ENCODE peak calls at places on chromosomes 11 and 22, in five cellular contexts. Q, S, O, W and Z are unnamed samples.
A peak's percentile ranks its signal among the peaks of the same experiment; 100 is the strongest.

GRCh38 chr11:113553235-113553634 is 78.0 kb upstream of the DRD2 start:
- DNase-seq in S (no peak), Q (no peak), W (peak; percentile 34), O (peak; percentile 85), Z (peak; percentile 95)

GRCh38 chr11:2530855-2531200 is 86.0 kb downstream of the KCNQ1 start:
- DNase-seq in W (no peak), S (no peak), Q (no peak), O (no peak), Z (no peak)

GRCh38 chr11:69636512-69636866 is 4.5 kb upstream of the CCND1 start:
- DNase-seq in Q (no peak), W (peak; percentile 40), O (no peak), S (no peak), Z (no peak)

GRCh38 chr11:37378989-37379388 is 781.0 kb upstream of the RAG2 start:
- DNase-seq in O (no peak), S (no peak), Q (no peak), W (no peak), Z (no peak)

GRCh38 chr11:14746857-14747256 is 103.3 kb downstream of the PDE3B start:
- DNase-seq in Q (no peak), S (peak; percentile 20), O (no peak), W (no peak), Z (no peak)

GRCh38 chr22:25766418-25766817 is 24.4 kb downstream of the MYO18B start:
- DNase-seq in S (no peak), W (no peak), Q (no peak), O (no peak), Z (no peak)

GRCh38 chr11:75323609-75324008 is 27.9 kb downstream of the ARRB1 start:
- DNase-seq in O (no peak), S (no peak), Q (no peak), W (no peak), Z (no peak)

GRCh38 chr11:124839051-124839971 is 25.9 kb upstream of the ROBO3 start:
- DNase-seq in S (no peak), Q (no peak), W (no peak), O (no peak), Z (no peak)

GRCh38 chr11:121086866-121087265 is 14.2 kb upstream of the TECTA start:
- DNase-seq in W (no peak), S (no peak), Q (no peak), O (no peak), Z (no peak)

GRCh38 chr11:73662445-73663157 is 16.2 kb downstream of the PLEKHB1 start:
- DNase-seq in O (no peak), Q (no peak), W (no peak), S (no peak), Z (no peak)

GRCh38 chr11:69094111-69094914 is 45.6 kb downstream of the TPCN2 start:
- DNase-seq in Q (no peak), W (no peak), O (no peak), S (no peak), Z (no peak)

GRCh38 chr11:69836401-69836800 is 17.2 kb upstream of the FGF3 start:
- DNase-seq in Q (no peak), O (no peak), S (no peak), W (no peak), Z (no peak)

GRCh38 chr22:29877620-29878019 is 5.4 kb upstream of the MTMR3 start:
- DNase-seq in O (peak; percentile 29), W (no peak), S (no peak), Q (no peak), Z (no peak)

GRCh38 chr11:108793138-108793537 is 128.3 kb downstream of the DDX10 start:
- DNase-seq in S (no peak), Q (no peak), O (no peak), W (no peak), Z (no peak)

GRCh38 chr11:76800466-76801200 is 17.5 kb downstream of the TSKU start:
- DNase-seq in Q (no peak), O (no peak), S (no peak), W (no peak), Z (no peak)

DNA sequence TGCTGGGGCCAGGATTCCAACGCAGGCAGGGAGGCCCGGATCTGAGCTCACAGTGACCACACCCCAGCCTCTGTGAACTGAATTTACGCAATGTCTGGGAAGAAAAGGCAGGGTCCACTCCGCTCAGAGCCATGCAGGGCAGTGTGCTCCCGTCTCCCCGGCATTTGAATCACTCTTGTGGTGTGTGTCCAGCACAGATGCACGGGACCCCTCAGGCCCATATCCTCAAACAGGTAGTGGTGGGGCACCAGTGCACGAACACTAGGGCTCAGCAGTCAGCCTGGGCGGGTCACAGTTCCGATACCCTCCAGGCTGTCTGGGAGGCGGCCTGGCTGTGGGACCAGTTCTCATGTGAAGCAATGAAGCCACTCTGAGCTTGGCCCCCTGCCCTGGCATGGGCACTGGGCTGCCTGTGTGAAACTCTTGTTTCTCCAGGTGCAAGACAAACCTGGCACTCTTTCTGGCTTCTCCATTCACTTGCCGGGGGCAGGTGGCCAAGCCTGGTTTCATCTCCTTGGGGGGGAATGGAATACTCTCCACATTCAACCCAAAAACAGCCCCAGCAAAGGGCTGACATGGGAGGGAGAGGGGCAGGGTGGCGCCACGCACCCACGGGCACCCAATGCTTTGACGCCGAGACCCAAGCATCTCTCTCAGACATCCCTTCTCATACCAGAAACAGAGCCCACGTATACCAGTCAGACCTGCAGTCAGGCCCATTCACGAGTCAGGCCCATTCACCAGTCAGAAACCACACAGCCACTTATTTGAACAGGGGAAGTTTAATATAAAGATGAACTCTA is 14.3 kb downstream of the DHCR7 start:
- DNase-seq in S (no peak), O (no peak), W (peak; percentile 62), Q (no peak), Z (no peak)
- H3K4me3 ChIP-seq in S (no peak overlapping the region), O (no peak overlapping the region), W (no peak overlapping the region), Q (no peak overlapping the region), Z (no peak overlapping the region)

DNA sequence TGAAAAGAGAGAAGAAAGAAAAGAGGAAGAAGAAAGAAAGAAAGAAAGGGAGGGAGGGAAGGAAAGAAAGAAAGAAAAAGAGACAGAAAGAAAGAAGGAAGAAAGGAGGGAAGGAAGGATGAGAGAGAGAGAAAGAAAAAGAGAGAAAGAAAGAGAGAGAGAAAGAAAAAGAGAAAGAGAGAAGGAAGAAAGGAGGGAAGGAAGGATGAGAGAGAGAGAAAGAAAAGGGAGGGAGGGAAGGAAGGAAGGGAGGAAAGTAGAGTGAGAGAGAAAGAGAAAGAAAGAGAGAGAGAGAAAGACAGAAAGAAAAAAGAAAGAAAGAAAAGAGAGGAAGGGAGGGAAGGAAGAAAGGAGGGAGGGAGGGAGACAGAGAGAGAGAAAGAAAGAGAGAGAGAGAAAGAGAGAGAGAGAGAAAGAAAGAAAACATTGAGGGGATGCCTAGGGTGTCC is 11.5 kb upstream of the RAC2 start:
- DNase-seq in Q (no peak), S (no peak), W (no peak), O (no peak), Z (no peak)
- TF ChIP-seq CTCF in Q (no peak), S (peak; percentile 35), W (no peak), O (no peak), Z (no peak)

GRCh38 chr11:72617080-72617744 is 57.0 kb downstream of the PDE2A start:
- DNase-seq in O (no peak), S (no peak), Q (no peak), W (no peak), Z (no peak)
- H3K27me3 ChIP-seq in O (no peaks in the 10 kb centered on the region), S (no peaks in the 10 kb centered on the region), Q (peaks cover 19% of the 10 kb centered on the region), W (peaks cover 12% of the 10 kb centered on the region), Z (peaks cover 38% of the 10 kb centered on the region)

DNA sequence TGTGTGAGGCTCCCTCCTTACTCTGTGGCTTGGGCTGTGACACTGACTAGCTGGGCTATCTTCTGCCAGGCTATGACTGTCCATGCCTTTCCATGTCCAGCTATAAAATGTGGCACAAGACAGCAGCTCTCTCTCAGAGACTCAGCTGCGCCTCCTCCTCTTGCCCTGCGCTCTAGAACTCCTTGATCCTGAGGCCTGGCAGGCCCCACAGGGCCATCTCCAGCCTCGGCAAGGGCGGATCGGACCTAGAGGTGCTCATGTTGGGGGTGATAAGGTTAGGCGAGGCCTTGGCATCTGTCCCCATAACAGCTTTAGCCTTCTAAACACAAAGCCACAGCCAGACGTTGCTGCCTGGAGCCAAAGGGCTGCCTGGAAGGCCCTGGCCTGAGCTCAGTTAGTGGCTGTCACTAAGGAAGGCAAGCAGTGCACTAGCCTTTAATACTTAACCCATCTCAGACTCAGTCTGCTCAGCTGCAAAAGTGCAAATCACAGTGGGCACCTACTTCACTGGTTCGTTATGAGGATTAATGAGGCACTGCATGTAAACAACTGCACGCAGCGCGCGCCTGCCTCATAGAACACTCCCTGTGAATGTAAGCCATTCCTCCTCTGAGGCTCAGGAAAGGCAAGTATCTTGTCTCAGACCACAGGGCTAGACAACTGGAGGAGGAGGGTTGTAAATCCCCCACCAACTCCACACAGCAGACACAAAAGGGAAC is 1.2 kb downstream of the GUCD1 start:
- DNase-seq in S (no peak), W (peak; percentile 26), O (peak; percentile 16), Q (no peak), Z (no peak)
- H3K4me3 ChIP-seq in S (peak overlapping the region; percentile 70), W (peak overlapping the region; percentile 97), O (peak overlapping the region; percentile 55), Q (peak overlapping the region; percentile 79), Z (peak overlapping the region; percentile 83)

GRCh38 chr11:47004595-47005033 is 68.1 kb downstream of the CSTPP1 start:
- DNase-seq in W (peak; percentile 81), S (no peak), O (peak; percentile 61), Q (no peak), Z (peak; percentile 86)
- TF ChIP-seq CTCF in W (no peak), S (no peak), O (no peak), Q (no peak), Z (no peak)

GRCh38 chr11:26541870-26542269 is 30.2 kb downstream of the MUC15 start:
- DNase-seq in O (no peak), Q (no peak), S (no peak), W (no peak), Z (no peak)

GRCh38 chr11:26539517-26539916 is 32.5 kb downstream of the MUC15 start:
- DNase-seq in S (no peak), Q (no peak), W (no peak), O (no peak), Z (no peak)

GRCh38 chr11:26537341-26537740 is 34.7 kb downstream of the MUC15 start:
- DNase-seq in S (no peak), Q (no peak), W (no peak), O (no peak), Z (no peak)
- H3K27me3 ChIP-seq in S (no peaks in the 10 kb centered on the region), Q (no peaks in the 10 kb centered on the region), W (no peaks in the 10 kb centered on the region), O (no peaks in the 10 kb centered on the region), Z (no peaks in the 10 kb centered on the region)